ENCODE peak calls at places on chromosome 9, in seven cellular contexts. One of them, this sample, is unnamed.

GRCh38 chr9:93059097-93059959 is 827 bp downstream of the SUSD3 start:
- DNase-seq in fibroblast of mammary gland: no peak
- DNase-seq in thoracic aorta: no peak
- DNase-seq in kidney: peak; percentile 76
- DNase-seq in lung: no peak
- DNase-seq in body of pancreas: no peak
- DNase-seq in cardiac fibroblast: no peak
- DNase-seq in this sample: no peak

GRCh38 chr9:131277673-131278420 is 1.5 kb upstream of the FAM78A start:
- DNase-seq in lung: peak; percentile 78
- DNase-seq in body of pancreas: peak; percentile 80
- DNase-seq in kidney: peak; percentile 90
- DNase-seq in fibroblast of mammary gland: peak; percentile 70
- DNase-seq in thoracic aorta: peak; percentile 64
- DNase-seq in cardiac fibroblast: peak; percentile 84
- DNase-seq in this sample: peak; percentile 22

GRCh38 chr9:87278971-87279731 is 218.5 kb upstream of the DAPK1 start:
- DNase-seq in thoracic aorta: no peak
- DNase-seq in lung: no peak
- DNase-seq in fibroblast of mammary gland: no peak
- DNase-seq in body of pancreas: no peak
- DNase-seq in cardiac fibroblast: no peak
- DNase-seq in kidney: no peak
- DNase-seq in this sample: no peak

GRCh38 chr9:99253134-99253533 is 31.1 kb downstream of the SEC61B start:
- DNase-seq in cardiac fibroblast: no peak
- DNase-seq in body of pancreas: no peak
- DNase-seq in lung: no peak
- DNase-seq in fibroblast of mammary gland: no peak
- DNase-seq in kidney: no peak
- DNase-seq in thoracic aorta: no peak
- DNase-seq in this sample: no peak

GRCh38 chr9:95031711-95032461 is 285.6 kb downstream of the FANCC start:
- DNase-seq in kidney: no peak
- DNase-seq in fibroblast of mammary gland: no peak
- DNase-seq in thoracic aorta: no peak
- DNase-seq in body of pancreas: peak; percentile 96
- DNase-seq in cardiac fibroblast: no peak
- DNase-seq in lung: no peak
- DNase-seq in this sample: no peak

GRCh38 chr9:114248274-114248673 is 74.6 kb upstream of the ORM1 start:
- DNase-seq in fibroblast of mammary gland: no peak
- DNase-seq in body of pancreas: no peak
- DNase-seq in cardiac fibroblast: no peak
- DNase-seq in kidney: no peak
- DNase-seq in lung: no peak
- DNase-seq in thoracic aorta: no peak
- DNase-seq in this sample: no peak

GRCh38 chr9:135017916-135018915 is 69.3 kb upstream of the OLFM1 start:
- DNase-seq in kidney: peak; percentile 67
- DNase-seq in lung: no peak
- DNase-seq in body of pancreas: no peak
- DNase-seq in fibroblast of mammary gland: no peak
- DNase-seq in thoracic aorta: no peak
- DNase-seq in cardiac fibroblast: no peak
- DNase-seq in this sample: no peak

GRCh38 chr9:124512806-124513204 is 5.6 kb upstream of the NR5A1 start:
- DNase-seq in fibroblast of mammary gland: no peak
- DNase-seq in thoracic aorta: no peak
- DNase-seq in kidney: no peak
- DNase-seq in body of pancreas: no peak
- DNase-seq in cardiac fibroblast: no peak
- DNase-seq in lung: no peak
- DNase-seq in this sample: no peak

GRCh38 chr9:114869845-114870244 is 60.5 kb downstream of the TNFSF8 start:
- DNase-seq in cardiac fibroblast: no peak
- DNase-seq in kidney: no peak
- DNase-seq in fibroblast of mammary gland: no peak
- DNase-seq in body of pancreas: no peak
- DNase-seq in lung: peak; percentile 42
- DNase-seq in thoracic aorta: no peak
- DNase-seq in this sample: no peak

GRCh38 chr9:806285-807156 is 35.0 kb upstream of the DMRT1 start:
- DNase-seq in cardiac fibroblast: peak; percentile 61
- DNase-seq in body of pancreas: no peak
- DNase-seq in lung: no peak
- DNase-seq in kidney: no peak
- DNase-seq in fibroblast of mammary gland: peak; percentile 53
- DNase-seq in thoracic aorta: no peak
- DNase-seq in this sample: no peak

GRCh38 chr9:91395553-91396470 is 27.8 kb downstream of the NFIL3 start:
- DNase-seq in cardiac fibroblast: peak; percentile 82
- DNase-seq in body of pancreas: no peak
- DNase-seq in lung: no peak
- DNase-seq in fibroblast of mammary gland: peak; percentile 90
- DNase-seq in thoracic aorta: no peak
- DNase-seq in kidney: no peak
- DNase-seq in this sample: peak; percentile 75

GRCh38 chr9:113548221-113549041 is 84.9 kb downstream of the RGS3 start:
- DNase-seq in cardiac fibroblast: peak; percentile 86
- DNase-seq in body of pancreas: peak; percentile 59
- DNase-seq in thoracic aorta: peak; percentile 17
- DNase-seq in lung: peak; percentile 54
- DNase-seq in kidney: peak; percentile 87
- DNase-seq in fibroblast of mammary gland: no peak
- DNase-seq in this sample: no peak

GRCh38 chr9:6852243-6852963 is 94.6 kb downstream of the KDM4C start:
- DNase-seq in lung: no peak
- DNase-seq in thoracic aorta: no peak
- DNase-seq in cardiac fibroblast: peak; percentile 50
- DNase-seq in body of pancreas: no peak
- DNase-seq in fibroblast of mammary gland: peak; percentile 66
- DNase-seq in kidney: no peak
- DNase-seq in this sample: no peak

GRCh38 chr9:96420468-96421219 is 2.5 kb upstream of the ZNF367 start:
- DNase-seq in cardiac fibroblast: peak; percentile 95
- DNase-seq in lung: peak; percentile 58
- DNase-seq in kidney: no peak
- DNase-seq in thoracic aorta: peak; percentile 44
- DNase-seq in body of pancreas: peak; percentile 32
- DNase-seq in fibroblast of mammary gland: peak; percentile 95
- DNase-seq in this sample: peak; percentile 87

GRCh38 chr9:105447386-105447813 is 434 bp upstream of the FSD1L start:
- DNase-seq in lung: no peak
- DNase-seq in cardiac fibroblast: no peak
- DNase-seq in fibroblast of mammary gland: peak; percentile 14
- DNase-seq in thoracic aorta: no peak
- DNase-seq in kidney: no peak
- DNase-seq in body of pancreas: no peak
- DNase-seq in this sample: no peak

GRCh38 chr9:21854594-21854993 is 52.2 kb downstream of the MTAP start:
- DNase-seq in cardiac fibroblast: peak; percentile 65
- DNase-seq in fibroblast of mammary gland: peak; percentile 71
- DNase-seq in body of pancreas: peak; percentile 82
- DNase-seq in kidney: peak; percentile 70
- DNase-seq in lung: peak; percentile 73
- DNase-seq in thoracic aorta: no peak
- DNase-seq in this sample: no peak

GRCh38 chr9:6153425-6153824 is 62.2 kb upstream of the IL33 start:
- DNase-seq in body of pancreas: no peak
- DNase-seq in fibroblast of mammary gland: peak; percentile 67
- DNase-seq in kidney: no peak
- DNase-seq in thoracic aorta: no peak
- DNase-seq in cardiac fibroblast: peak; percentile 32
- DNase-seq in lung: no peak
- DNase-seq in this sample: no peak

GRCh38 chr9:119834064-119834620 is 464.9 kb upstream of the BRINP1 start:
- DNase-seq in lung: no peak
- DNase-seq in body of pancreas: no peak
- DNase-seq in thoracic aorta: no peak
- DNase-seq in cardiac fibroblast: no peak
- DNase-seq in kidney: no peak
- DNase-seq in fibroblast of mammary gland: no peak
- DNase-seq in this sample: no peak

GRCh38 chr9:132026932-132027585 is 52.6 kb downstream of the MED27 start:
- DNase-seq in body of pancreas: no peak
- DNase-seq in cardiac fibroblast: peak; percentile 33
- DNase-seq in kidney: no peak
- DNase-seq in thoracic aorta: no peak
- DNase-seq in fibroblast of mammary gland: no peak
- DNase-seq in lung: no peak
- DNase-seq in this sample: peak; percentile 42

GRCh38 chr9:107348836-107349235 is 65.8 kb downstream of the RAD23B start:
- DNase-seq in body of pancreas: no peak
- DNase-seq in thoracic aorta: no peak
- DNase-seq in lung: no peak
- DNase-seq in fibroblast of mammary gland: no peak
- DNase-seq in cardiac fibroblast: no peak
- DNase-seq in kidney: no peak
- DNase-seq in this sample: no peak

GRCh38 chr9:122332083-122332482 is 38.7 kb upstream of the PTGS1 start:
- DNase-seq in kidney: no peak
- DNase-seq in lung: no peak
- DNase-seq in body of pancreas: no peak
- DNase-seq in fibroblast of mammary gland: no peak
- DNase-seq in cardiac fibroblast: no peak
- DNase-seq in thoracic aorta: no peak
- DNase-seq in this sample: no peak

GRCh38 chr9:15469406-15469805 is 41.4 kb downstream of the PSIP1 start:
- DNase-seq in cardiac fibroblast: peak; percentile 5
- DNase-seq in lung: no peak
- DNase-seq in kidney: no peak
- DNase-seq in body of pancreas: no peak
- DNase-seq in thoracic aorta: no peak
- DNase-seq in fibroblast of mammary gland: no peak
- DNase-seq in this sample: peak; percentile 1

GRCh38 chr9:13431137-13431536 is 151.6 kb upstream of the MPDZ start:
- DNase-seq in lung: no peak
- DNase-seq in kidney: peak; percentile 51
- DNase-seq in body of pancreas: no peak
- DNase-seq in thoracic aorta: no peak
- DNase-seq in fibroblast of mammary gland: no peak
- DNase-seq in cardiac fibroblast: no peak
- DNase-seq in this sample: no peak

GRCh38 chr9:131323629-131324028 is 34.1 kb downstream of the PLPP7 start:
- DNase-seq in fibroblast of mammary gland: no peak
- DNase-seq in cardiac fibroblast: no peak
- DNase-seq in thoracic aorta: no peak
- DNase-seq in lung: no peak
- DNase-seq in body of pancreas: peak; percentile 89
- DNase-seq in kidney: peak; percentile 10
- DNase-seq in this sample: no peak

GRCh38 chr9:78786794-78787193 is 489.9 kb downstream of the PSAT1 start:
- DNase-seq in fibroblast of mammary gland: no peak
- DNase-seq in body of pancreas: no peak
- DNase-seq in lung: no peak
- DNase-seq in cardiac fibroblast: no peak
- DNase-seq in thoracic aorta: no peak
- DNase-seq in kidney: no peak
- DNase-seq in this sample: no peak

GRCh38 chr9:127835930-127836586 is 18.4 kb downstream of the ENG start:
- DNase-seq in thoracic aorta: no peak
- DNase-seq in fibroblast of mammary gland: peak; percentile 53
- DNase-seq in cardiac fibroblast: peak; percentile 80
- DNase-seq in kidney: no peak
- DNase-seq in lung: no peak
- DNase-seq in body of pancreas: no peak
- DNase-seq in this sample: no peak

GRCh38 chr9:131270171-131271015 is 5.9 kb downstream of the FAM78A start:
- DNase-seq in cardiac fibroblast: peak; percentile 30
- DNase-seq in fibroblast of mammary gland: no peak
- DNase-seq in body of pancreas: peak; percentile 36
- DNase-seq in thoracic aorta: no peak
- DNase-seq in kidney: peak; percentile 45
- DNase-seq in lung: peak; percentile 65
- DNase-seq in this sample: no peak

DNA sequence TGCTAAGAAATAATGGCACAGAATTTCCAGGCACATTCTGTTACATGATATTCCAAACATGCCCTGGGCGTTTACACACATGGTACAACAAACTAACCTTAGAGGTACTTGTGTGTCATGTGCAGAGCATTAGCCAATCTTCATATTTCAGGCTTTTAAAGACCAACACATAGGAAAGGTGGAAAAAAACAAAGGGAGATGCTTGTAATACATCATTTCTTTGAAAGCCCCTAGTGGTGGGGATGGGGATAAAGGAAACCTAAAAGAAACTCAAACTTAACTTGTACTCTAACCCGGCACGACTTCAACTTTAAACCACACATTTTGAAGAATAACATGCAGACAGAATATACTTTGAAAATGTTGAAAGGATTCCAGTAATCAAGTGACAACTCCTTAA is 133.6 kb downstream of the PTPRD start:
- DNase-seq in kidney: no peak
- DNase-seq in thoracic aorta: no peak
- DNase-seq in cardiac fibroblast: no peak
- DNase-seq in lung: no peak
- DNase-seq in body of pancreas: no peak
- DNase-seq in fibroblast of mammary gland: peak; percentile 1
- DNase-seq in this sample: no peak
- TF ChIP-seq CTCF in kidney: no peak
- TF ChIP-seq CTCF in thoracic aorta: no peak
- TF ChIP-seq CTCF in cardiac fibroblast: peak; percentile 17
- TF ChIP-seq CTCF in lung: no peak
- TF ChIP-seq CTCF in body of pancreas: no peak
- TF ChIP-seq CTCF in fibroblast of mammary gland: peak; percentile 18
- TF ChIP-seq CTCF in this sample: peak; percentile 11

GRCh38 chr9:16726718-16727451 is 143.6 kb downstream of the BNC2 start:
- DNase-seq in thoracic aorta: peak; percentile 49
- DNase-seq in fibroblast of mammary gland: peak; percentile 95
- DNase-seq in body of pancreas: peak; percentile 65
- DNase-seq in lung: peak; percentile 81
- DNase-seq in kidney: peak; percentile 93
- DNase-seq in cardiac fibroblast: peak; percentile 94
- DNase-seq in this sample: no peak
- H3K4me3 ChIP-seq in thoracic aorta: peak overlapping the region; percentile 89
- H3K4me3 ChIP-seq in fibroblast of mammary gland: peak overlapping the region; percentile 72
- H3K4me3 ChIP-seq in body of pancreas: no peak overlapping the region
- H3K4me3 ChIP-seq in lung: peak overlapping the region; percentile 52
- H3K4me3 ChIP-seq in kidney: peak overlapping the region; percentile 68
- H3K4me3 ChIP-seq in cardiac fibroblast: peak overlapping the region; percentile 60
- H3K4me3 ChIP-seq in this sample: peak overlapping the region; percentile 60

GRCh38 chr9:136133191-136133958 is 14.7 kb upstream of the TMEM250 start:
- DNase-seq in cardiac fibroblast: peak; percentile 27
- DNase-seq in thoracic aorta: no peak
- DNase-seq in lung: no peak
- DNase-seq in fibroblast of mammary gland: no peak
- DNase-seq in kidney: no peak
- DNase-seq in body of pancreas: peak; percentile 55
- DNase-seq in this sample: no peak
- TF ChIP-seq CTCF in cardiac fibroblast: peak; percentile 15
- TF ChIP-seq CTCF in thoracic aorta: no peak
- TF ChIP-seq CTCF in lung: no peak
- TF ChIP-seq CTCF in fibroblast of mammary gland: peak; percentile 12
- TF ChIP-seq CTCF in kidney: no peak
- TF ChIP-seq CTCF in body of pancreas: peak; percentile 23
- TF ChIP-seq CTCF in this sample: peak; percentile 31

DNA sequence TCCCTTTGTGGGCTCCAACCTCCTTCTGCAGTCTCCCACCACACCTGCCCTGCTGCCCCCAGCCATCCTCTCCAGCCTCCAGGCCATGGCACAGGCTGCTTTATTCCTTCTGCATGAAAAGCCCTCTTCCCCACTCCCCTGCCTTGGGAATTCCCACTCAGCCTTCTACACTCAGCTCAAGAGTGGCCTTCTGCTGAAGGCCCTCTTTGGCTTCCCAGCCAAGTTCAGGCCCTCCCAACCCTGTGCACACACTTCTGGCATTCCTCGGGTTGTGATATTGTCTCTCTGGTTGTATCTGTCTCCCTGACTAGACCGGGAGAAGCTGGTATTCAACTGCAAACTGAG is 5.7 kb downstream of the SHB start:
- DNase-seq in lung: no peak
- DNase-seq in kidney: no peak
- DNase-seq in fibroblast of mammary gland: no peak
- DNase-seq in cardiac fibroblast: no peak
- DNase-seq in body of pancreas: no peak
- DNase-seq in thoracic aorta: no peak
- DNase-seq in this sample: no peak
- H3K4me3 ChIP-seq in lung: no peak overlapping the region
- H3K4me3 ChIP-seq in kidney: no peak overlapping the region
- H3K4me3 ChIP-seq in fibroblast of mammary gland: no peak overlapping the region
- H3K4me3 ChIP-seq in cardiac fibroblast: no peak overlapping the region
- H3K4me3 ChIP-seq in body of pancreas: no peak overlapping the region
- H3K4me3 ChIP-seq in thoracic aorta: peak overlapping the region; percentile 24
- H3K4me3 ChIP-seq in this sample: no peak overlapping the region